ENCODE peak calls at places on chromosomes 1 and 21, in seven cellular contexts. C, Y, J, B, Q, A and G are unnamed samples.

GRCh38 chr1:154996966-154997701 is 3.7 kb downstream of the LENEP start:
- DNase-seq in Y (no peak), A (no peak), C (no peak), J (no peak), Q (no peak), B (no peak), G (no peak)

GRCh38 chr21:41678944-41679343 is 87.9 kb downstream of the RIPK4 start:
- DNase-seq in C (no peak), Q (peak), A (peak), Y (peak), J (peak), B (no peak), G (no peak)

GRCh38 chr1:145985502-145986439 is 10.6 kb downstream of the TXNIP start:
- DNase-seq in J (no peak), Q (no peak), C (no peak), B (no peak), A (peak), Y (no peak), G (no peak)

GRCh38 chr1:41538741-41539415 is 54.4 kb upstream of the EDN2 start:
- DNase-seq in B (no peak), A (no peak), C (no peak), J (no peak), Y (no peak), Q (no peak), G (no peak)

GRCh38 chr1:74703386-74704182 is 29.3 kb downstream of the CRYZ start:
- DNase-seq in A (no peak), J (no peak), Y (no peak), Q (no peak), B (no peak), C (no peak), G (no peak)

GRCh38 chr1:5907386-5907785 is 84.8 kb downstream of the NPHP4 start:
- DNase-seq in Q (no peak), B (no peak), Y (no peak), A (no peak), J (no peak), C (no peak), G (no peak)

GRCh38 chr1:100353073-100353801 is 931 bp downstream of the CDC14A start:
- DNase-seq in A (peak), Q (peak), Y (no peak), C (no peak), B (peak), J (no peak), G (no peak)

GRCh38 chr1:89688607-89689006 is 55.7 kb downstream of the LRRC8C start:
- DNase-seq in Y (no peak), A (no peak), J (peak), Q (no peak), C (no peak), B (no peak), G (no peak)

GRCh38 chr1:90936061-90936460 is 85.8 kb downstream of the ZNF644 start:
- DNase-seq in Y (no peak), C (no peak), Q (no peak), J (no peak), B (no peak), A (no peak), G (no peak)

GRCh38 chr1:181073638-181074037 is 14.9 kb upstream of the IER5 start:
- DNase-seq in J (no peak), Q (no peak), C (no peak), B (no peak), A (peak), Y (no peak), G (no peak)

GRCh38 chr1:156772728-156773497 is 5.6 kb downstream of the PRCC start:
- DNase-seq in J (peak), A (no peak), Y (no peak), C (no peak), B (no peak), Q (peak), G (no peak)

GRCh38 chr1:160285506-160285905 is 573 bp upstream of the PEX19 start:
- DNase-seq in A (no peak), J (no peak), Q (no peak), B (no peak), Y (no peak), C (no peak), G (no peak)

GRCh38 chr1:185062710-185063370 is 17.5 kb downstream of the RNF2 start:
- DNase-seq in Q (no peak), B (no peak), J (no peak), A (no peak), C (no peak), Y (no peak), G (no peak)

GRCh38 chr1:7584157-7584556 is 186.9 kb upstream of the VAMP3 start:
- DNase-seq in Q (no peak), B (no peak), A (no peak), C (no peak), Y (no peak), J (no peak), G (no peak)

GRCh38 chr21:15659768-15660423 is 69.9 kb upstream of the USP25 start:
- DNase-seq in C (no peak), Q (no peak), J (no peak), B (no peak), A (peak), Y (no peak), G (no peak)

GRCh38 chr21:36703123-36703522 is 4.2 kb downstream of the SIM2 start:
- DNase-seq in B (no peak), Q (no peak), C (no peak), Y (no peak), J (no peak), A (no peak), G (no peak)

GRCh38 chr21:43367296-43367695 is 59.6 kb downstream of the SIK1 start:
- DNase-seq in A (no peak), B (no peak), C (no peak), Y (no peak), Q (peak), J (no peak), G (no peak)

GRCh38 chr1:12052997-12053686 is 10.0 kb upstream of the TNFRSF8 start:
- DNase-seq in A (no peak), Q (no peak), J (no peak), C (no peak), B (no peak), Y (no peak), G (no peak)

GRCh38 chr1:90768826-90769225 is 51.7 kb upstream of the BARHL2 start:
- DNase-seq in Y (no peak), Q (no peak), B (no peak), C (no peak), A (no peak), J (no peak), G (no peak)

GRCh38 chr1:24443241-24443656 is 27.6 kb downstream of the NIPAL3 start:
- DNase-seq in C (no peak), Y (no peak), A (no peak), B (no peak), J (no peak), Q (no peak), G (no peak)

GRCh38 chr1:246052603-246053002 is 454.5 kb downstream of the SMYD3 start:
- DNase-seq in Q (no peak), B (no peak), A (no peak), C (no peak), J (no peak), Y (no peak), G (no peak)

GRCh38 chr1:187498028-187498427 is 669.3 kb downstream of the PLA2G4A start:
- DNase-seq in C (no peak), J (no peak), Y (no peak), B (no peak), Q (no peak), A (no peak), G (no peak)

GRCh38 chr1:26083246-26083645 is 15.8 kb upstream of the TRIM63 start:
- DNase-seq in B (no peak), Q (no peak), C (no peak), J (no peak), Y (no peak), A (no peak), G (no peak)

GRCh38 chr1:115251856-115252255 is 86.2 kb downstream of the NGF start:
- DNase-seq in A (no peak), C (no peak), Q (peak), Y (no peak), J (no peak), B (no peak), G (no peak)

GRCh38 chr1:245856944-245857531 is 650.0 kb downstream of the SMYD3 start:
- DNase-seq in J (no peak), C (no peak), Q (no peak), B (no peak), Y (no peak), A (peak), G (no peak)

GRCh38 chr1:15337656-15338402 is 71.9 kb upstream of the EFHD2 start:
- DNase-seq in J (peak), Y (no peak), C (no peak), Q (no peak), B (no peak), A (no peak), G (no peak)

GRCh38 chr1:223142795-223143759 is at the start of gene TLR5:
- DNase-seq in B (peak), C (peak), Y (peak), A (no peak), J (peak), Q (peak), G (peak)

GRCh38 chr21:34020934-34021553 is 52.3 kb upstream of the MRPS6 start:
- DNase-seq in Y (no peak), A (no peak), C (no peak), J (no peak), Q (no peak), B (no peak), G (no peak)

GRCh38 chr1:188169971-188170370 is 1341.2 kb downstream of the PLA2G4A start:
- DNase-seq in C (no peak), A (no peak), Y (no peak), B (no peak), J (no peak), Q (no peak), G (no peak)

GRCh38 chr1:242811092-242811840 is 286.8 kb upstream of the PLD5 start:
- DNase-seq in C (no peak), Y (no peak), J (no peak), A (no peak), Q (no peak), B (no peak), G (no peak)

GRCh38 chr1:83500987-83501591 is 497.8 kb downstream of the TTLL7 start:
- DNase-seq in Q (no peak), B (peak), C (peak), A (no peak), J (no peak), Y (no peak), G (no peak)

GRCh38 chr1:31843506-31843905 is 27.7 kb upstream of the SPOCD1 start:
- DNase-seq in Y (no peak), C (no peak), Q (no peak), A (no peak), J (no peak), B (no peak), G (no peak)

DNA sequence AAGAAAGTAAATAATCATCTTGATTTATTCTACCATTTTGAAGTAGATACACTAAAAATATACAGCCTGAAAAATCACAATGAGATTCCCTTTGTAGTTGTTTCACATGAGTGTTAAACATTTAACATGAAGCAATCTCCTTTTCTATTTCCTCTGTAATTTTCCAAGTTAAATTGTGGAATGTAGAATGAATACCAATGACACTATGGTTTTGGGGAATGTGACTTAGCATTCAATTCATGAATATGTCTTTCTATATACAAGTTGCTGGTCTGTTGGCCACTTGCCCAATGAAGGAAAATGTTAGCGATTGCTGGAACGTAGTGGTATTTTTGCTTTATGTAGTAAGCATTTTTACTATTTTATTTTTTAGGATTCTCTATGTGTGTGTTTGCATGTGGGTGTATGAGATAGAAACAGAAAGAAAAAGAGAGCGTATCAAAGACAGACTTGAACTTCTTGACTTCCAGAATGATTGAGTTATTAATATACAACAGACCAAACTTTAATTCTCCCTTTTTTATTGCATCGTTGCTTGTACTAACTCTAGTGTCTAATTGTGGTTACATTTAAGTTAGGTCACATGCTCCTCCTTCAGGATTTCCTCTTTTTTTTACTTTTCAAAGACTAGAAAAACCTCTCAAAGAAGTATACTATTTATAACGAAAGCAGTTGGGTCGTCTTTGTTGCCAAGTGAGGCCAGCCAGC is 5.9 kb downstream of the TGFB2 start:
- DNase-seq in Y (no peak), J (no peak), B (no peak), A (no peak), C (no peak), Q (no peak), G (no peak)
- TF ChIP-seq TAF1 in Y (no peak), J (no peak), B (no peak), A (no peak), C (no peak), Q (no peak), G (no peak)

GRCh38 chr1:3324704-3325535 is 129.5 kb upstream of the ARHGEF16 start:
- DNase-seq in Y (no peak), C (no peak), Q (no peak), B (no peak), J (no peak), A (no peak), G (no peak)

GRCh38 chr1:3321559-3322439 is 132.7 kb upstream of the ARHGEF16 start:
- DNase-seq in C (no peak), Q (no peak), Y (no peak), B (no peak), A (no peak), J (no peak), G (no peak)

GRCh38 chr1:3323791-3324703 is 130.4 kb upstream of the ARHGEF16 start:
- DNase-seq in J (no peak), A (no peak), C (no peak), Y (no peak), Q (no peak), B (no peak), G (no peak)

GRCh38 chr1:3322440-3323020 is 131.9 kb upstream of the ARHGEF16 start:
- DNase-seq in C (no peak), Q (no peak), Y (no peak), B (no peak), J (no peak), A (no peak), G (no peak)

DNA sequence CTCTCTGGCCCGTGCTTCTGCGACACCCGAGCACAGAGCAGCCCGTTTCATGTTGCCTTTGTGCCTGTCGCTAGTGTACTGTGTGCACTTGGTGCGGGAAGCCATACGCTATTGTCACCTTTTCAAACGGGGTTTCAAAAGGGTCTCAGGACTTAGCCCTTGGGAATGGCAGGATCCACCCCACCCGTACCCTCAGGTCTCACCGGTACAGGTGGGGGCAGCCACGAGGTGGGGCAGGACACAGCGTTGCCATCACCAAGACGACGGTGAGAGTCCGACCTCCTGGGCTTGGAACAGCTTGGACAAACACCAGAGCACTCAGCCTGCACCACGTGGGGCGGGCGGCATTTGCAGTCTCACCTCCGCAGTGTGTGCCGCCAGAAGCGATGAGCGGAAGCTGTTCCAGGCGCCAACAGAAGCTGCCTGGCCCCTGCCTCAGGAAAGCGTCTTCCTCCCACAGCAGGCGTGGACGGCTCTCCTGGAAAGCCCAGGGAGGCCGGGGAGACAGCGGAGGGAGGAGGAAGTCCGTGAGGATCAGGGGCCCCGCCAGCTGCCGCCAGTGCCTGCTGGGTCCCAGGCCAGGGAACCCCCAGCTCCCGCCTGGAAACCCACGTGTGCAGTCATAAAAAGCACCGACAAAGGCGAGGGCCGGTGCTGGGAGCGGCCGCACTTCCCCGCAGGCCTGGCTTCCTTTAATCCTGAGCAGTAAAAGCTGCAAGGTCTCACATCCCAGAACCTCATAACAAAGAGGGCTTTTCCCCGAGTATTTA is 131.3 kb upstream of the ARHGEF16 start:
- DNase-seq in Y (no peak), B (no peak), Q (no peak), A (peak), J (no peak), C (no peak), G (no peak)
- TF ChIP-seq TAF1 in Y (no peak), B (no peak), Q (no peak), A (no peak), J (no peak), C (no peak), G (no peak)

GRCh38 chr21:45270306-45270821 is 17.3 kb downstream of the POFUT2 start:
- DNase-seq in Q (no peak), Y (no peak), C (no peak), B (no peak), J (no peak), A (no peak), G (no peak)
- TF ChIP-seq TAF1 in Q (no peak), Y (no peak), C (no peak), B (no peak), J (no peak), A (no peak), G (no peak)

GRCh38 chr1:167955915-167956314 is 19.0 kb upstream of the MPC2 start:
- DNase-seq in C (no peak), J (no peak), Y (no peak), A (no peak), B (no peak), Q (no peak), G (no peak)
- TF ChIP-seq TAF1 in C (no peak), J (no peak), Y (no peak), A (no peak), B (no peak), Q (no peak), G (no peak)

DNA sequence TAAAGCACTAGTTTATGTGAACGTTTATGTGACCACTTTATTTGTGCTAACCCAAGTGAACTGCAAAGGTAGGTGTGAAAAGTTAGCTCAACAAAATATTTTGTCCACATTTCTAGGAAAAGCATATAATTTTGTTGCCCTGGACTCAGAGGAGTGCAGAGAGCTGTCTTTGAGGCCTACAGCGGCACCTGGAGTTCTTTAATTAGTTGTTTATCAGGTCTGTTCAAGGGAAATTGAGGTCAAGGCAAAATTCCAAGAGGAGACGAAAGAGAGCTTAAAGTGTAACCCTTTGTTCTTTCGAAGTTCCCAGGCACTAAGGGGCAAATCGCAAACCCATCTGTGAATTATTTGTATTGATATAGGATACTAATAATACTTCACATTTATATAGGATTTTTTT is 1.4 kb downstream of the GIPC2 start:
- DNase-seq in Q (no peak), A (no peak), J (no peak), B (no peak), C (no peak), Y (no peak), G (no peak)
- TF ChIP-seq TAF1 in Q (no peak), A (no peak), J (no peak), B (no peak), C (no peak), Y (no peak), G (no peak)